ENCODE peak calls at places on chromosomes 13 and 19, in ten cellular contexts. F is BE2C; E is stimulated activated CD8-positive, alpha-beta memory T cell treated with anti-CD3 and anti-CD28 coated beads, Interleukin-12 subunit alpha, Interleukin-12 subunit beta, amount 100 ng/mL, for 1 hour; L is transverse colon; G is tibial artery; N is fibroblast of pulmonary artery; D is GOT3; S is MM.1S; X is CD8-positive, alpha-beta T cell; B is activated CD8-positive, alpha-beta memory T cell treated with anti-CD3 and anti-CD28 coated beads for 48 hours. U is an unnamed sample.

GRCh38 chr19:6452899-6453298 is 6.7 kb downstream of the SLC25A23 start:
- DNase-seq in F (no peak), L (no peak), X (no peak), B (no peak), D (no peak), N (no peak), S (no peak), G (no peak), E (no peak), U (no peak)

GRCh38 chr13:31195616-31196015 is 4.2 kb upstream of the B3GLCT start:
- DNase-seq in N (no peak), X (no peak), S (no peak), D (no peak), F (no peak), G (no peak), L (no peak), E (no peak), B (no peak), U (no peak)

GRCh38 chr19:31105761-31106160 is 243.5 kb downstream of the TSHZ3 start:
- DNase-seq in G (no peak), L (no peak), F (no peak), E (no peak), B (no peak), D (no peak), N (no peak), S (no peak), X (no peak), U (no peak)

GRCh38 chr19:10533656-10534386 is 9.9 kb upstream of the ATG4D start:
- DNase-seq in E (no peak), S (no peak), N (peak; percentile 87), G (no peak), F (no peak), B (no peak), D (no peak), L (no peak), X (no peak), U (no peak)

GRCh38 chr13:114129649-114130062 is 2.8 kb downstream of the RASA3 start:
- DNase-seq in N (no peak), L (no peak), S (no peak), D (no peak), B (no peak), G (no peak), E (no peak), F (no peak), X (peak; percentile 56), U (no peak)

GRCh38 chr13:28324181-28324789 is 170.6 kb downstream of the FLT1 start:
- DNase-seq in S (peak; percentile 41), N (peak; percentile 82), L (peak; percentile 55), G (peak; percentile 40), E (peak; percentile 24), X (peak; percentile 46), D (no peak), F (peak; percentile 80), B (peak; percentile 4), U (peak; percentile 9)

GRCh38 chr19:11025006-11025405 is 64.2 kb downstream of the SMARCA4 start:
- DNase-seq in S (no peak), X (no peak), L (no peak), F (no peak), E (no peak), G (no peak), B (no peak), D (no peak), N (no peak), U (no peak)

GRCh38 chr13:107373551-107373950 is 805.6 kb upstream of the ARGLU1 start:
- DNase-seq in G (no peak), D (no peak), N (peak; percentile 77), S (no peak), X (no peak), L (no peak), B (no peak), F (peak; percentile 39), E (no peak), U (no peak)